ENCODE peak calls at places on chromosomes 12 and 14, in eight cellular contexts. One of them, this sample, is unnamed.

GRCh38 chr12:106144847-106145246 is 6.1 kb upstream of the NUAK1 start:
- DNase-seq in NCI-H774: no peak
- DNase-seq in D341Med: no peak
- DNase-seq in HTR-8/SVneo: no peak
- DNase-seq in neural crest cell: no peak
- DNase-seq in activated effector memory CD4-positive, alpha-beta T cell treated with anti-CD3 and anti-CD28 coated beads, Interleukin-2, amount 50 U/mL, for 16 hours: no peak
- DNase-seq in activated gamma-delta T cell treated with Interleukin-2 at 50 U/mL for 16 hours: no peak
- DNase-seq in brain microvascular endothelial cell: peak
- DNase-seq in this sample: no peak

GRCh38 chr14:35140718-35141581 is 18.6 kb downstream of the PRORP start:
- DNase-seq in brain microvascular endothelial cell: no peak
- DNase-seq in neural crest cell: no peak
- DNase-seq in NCI-H774: peak
- DNase-seq in D341Med: no peak
- DNase-seq in activated effector memory CD4-positive, alpha-beta T cell treated with anti-CD3 and anti-CD28 coated beads, Interleukin-2, amount 50 U/mL, for 16 hours: no peak
- DNase-seq in HTR-8/SVneo: peak
- DNase-seq in activated gamma-delta T cell treated with Interleukin-2 at 50 U/mL for 16 hours: no peak
- DNase-seq in this sample: no peak

GRCh38 chr12:94516985-94517384 is 57.3 kb upstream of the CEP83 start:
- DNase-seq in activated gamma-delta T cell treated with Interleukin-2 at 50 U/mL for 16 hours: no peak
- DNase-seq in brain microvascular endothelial cell: peak
- DNase-seq in HTR-8/SVneo: no peak
- DNase-seq in activated effector memory CD4-positive, alpha-beta T cell treated with anti-CD3 and anti-CD28 coated beads, Interleukin-2, amount 50 U/mL, for 16 hours: no peak
- DNase-seq in NCI-H774: no peak
- DNase-seq in D341Med: no peak
- DNase-seq in neural crest cell: no peak
- DNase-seq in this sample: no peak

GRCh38 chr12:132478845-132479244 is 11.1 kb upstream of the FBRSL1 start:
- DNase-seq in activated gamma-delta T cell treated with Interleukin-2 at 50 U/mL for 16 hours: no peak
- DNase-seq in activated effector memory CD4-positive, alpha-beta T cell treated with anti-CD3 and anti-CD28 coated beads, Interleukin-2, amount 50 U/mL, for 16 hours: no peak
- DNase-seq in D341Med: no peak
- DNase-seq in NCI-H774: no peak
- DNase-seq in brain microvascular endothelial cell: no peak
- DNase-seq in HTR-8/SVneo: no peak
- DNase-seq in neural crest cell: no peak
- DNase-seq in this sample: no peak

GRCh38 chr14:21092147-21093011 is 6.1 kb downstream of the ZNF219 start:
- DNase-seq in activated gamma-delta T cell treated with Interleukin-2 at 50 U/mL for 16 hours: peak
- DNase-seq in activated effector memory CD4-positive, alpha-beta T cell treated with anti-CD3 and anti-CD28 coated beads, Interleukin-2, amount 50 U/mL, for 16 hours: peak
- DNase-seq in NCI-H774: no peak
- DNase-seq in HTR-8/SVneo: peak
- DNase-seq in neural crest cell: peak
- DNase-seq in D341Med: peak
- DNase-seq in brain microvascular endothelial cell: peak
- DNase-seq in this sample: peak

GRCh38 chr12:45981075-45981837 is 9.1 kb downstream of the SCAF11 start:
- DNase-seq in HTR-8/SVneo: no peak
- DNase-seq in NCI-H774: no peak
- DNase-seq in activated effector memory CD4-positive, alpha-beta T cell treated with anti-CD3 and anti-CD28 coated beads, Interleukin-2, amount 50 U/mL, for 16 hours: no peak
- DNase-seq in neural crest cell: no peak
- DNase-seq in brain microvascular endothelial cell: no peak
- DNase-seq in D341Med: no peak
- DNase-seq in activated gamma-delta T cell treated with Interleukin-2 at 50 U/mL for 16 hours: no peak
- DNase-seq in this sample: no peak

GRCh38 chr12:124928095-124928911 is 13.9 kb upstream of the UBC start:
- DNase-seq in brain microvascular endothelial cell: peak
- DNase-seq in HTR-8/SVneo: peak
- DNase-seq in neural crest cell: no peak
- DNase-seq in activated effector memory CD4-positive, alpha-beta T cell treated with anti-CD3 and anti-CD28 coated beads, Interleukin-2, amount 50 U/mL, for 16 hours: peak
- DNase-seq in NCI-H774: no peak
- DNase-seq in D341Med: no peak
- DNase-seq in activated gamma-delta T cell treated with Interleukin-2 at 50 U/mL for 16 hours: no peak
- DNase-seq in this sample: peak

GRCh38 chr12:40105515-40106201 is at the start of gene SLC2A13:
- DNase-seq in NCI-H774: peak
- DNase-seq in neural crest cell: peak
- DNase-seq in activated effector memory CD4-positive, alpha-beta T cell treated with anti-CD3 and anti-CD28 coated beads, Interleukin-2, amount 50 U/mL, for 16 hours: peak
- DNase-seq in HTR-8/SVneo: peak
- DNase-seq in activated gamma-delta T cell treated with Interleukin-2 at 50 U/mL for 16 hours: peak
- DNase-seq in brain microvascular endothelial cell: peak
- DNase-seq in D341Med: peak
- DNase-seq in this sample: no peak

GRCh38 chr14:65208548-65208947 is 106.2 kb upstream of the MAX start:
- DNase-seq in activated gamma-delta T cell treated with Interleukin-2 at 50 U/mL for 16 hours: no peak
- DNase-seq in D341Med: no peak
- DNase-seq in HTR-8/SVneo: no peak
- DNase-seq in activated effector memory CD4-positive, alpha-beta T cell treated with anti-CD3 and anti-CD28 coated beads, Interleukin-2, amount 50 U/mL, for 16 hours: no peak
- DNase-seq in NCI-H774: no peak
- DNase-seq in neural crest cell: no peak
- DNase-seq in brain microvascular endothelial cell: no peak
- DNase-seq in this sample: no peak

GRCh38 chr12:46256942-46257341 is 11.9 kb downstream of the SLC38A1 start:
- DNase-seq in brain microvascular endothelial cell: no peak
- DNase-seq in D341Med: no peak
- DNase-seq in HTR-8/SVneo: no peak
- DNase-seq in NCI-H774: no peak
- DNase-seq in neural crest cell: no peak
- DNase-seq in activated gamma-delta T cell treated with Interleukin-2 at 50 U/mL for 16 hours: no peak
- DNase-seq in activated effector memory CD4-positive, alpha-beta T cell treated with anti-CD3 and anti-CD28 coated beads, Interleukin-2, amount 50 U/mL, for 16 hours: no peak
- DNase-seq in this sample: no peak

GRCh38 chr14:101916816-101917412 is 47.5 kb upstream of the DYNC1H1 start:
- DNase-seq in NCI-H774: no peak
- DNase-seq in D341Med: no peak
- DNase-seq in brain microvascular endothelial cell: no peak
- DNase-seq in neural crest cell: no peak
- DNase-seq in activated effector memory CD4-positive, alpha-beta T cell treated with anti-CD3 and anti-CD28 coated beads, Interleukin-2, amount 50 U/mL, for 16 hours: peak
- DNase-seq in activated gamma-delta T cell treated with Interleukin-2 at 50 U/mL for 16 hours: no peak
- DNase-seq in HTR-8/SVneo: no peak
- DNase-seq in this sample: no peak

GRCh38 chr12:12461923-12462315 is 100.7 kb downstream of the DUSP16 start:
- DNase-seq in activated effector memory CD4-positive, alpha-beta T cell treated with anti-CD3 and anti-CD28 coated beads, Interleukin-2, amount 50 U/mL, for 16 hours: peak
- DNase-seq in NCI-H774: no peak
- DNase-seq in HTR-8/SVneo: no peak
- DNase-seq in brain microvascular endothelial cell: no peak
- DNase-seq in D341Med: no peak
- DNase-seq in neural crest cell: no peak
- DNase-seq in activated gamma-delta T cell treated with Interleukin-2 at 50 U/mL for 16 hours: no peak
- DNase-seq in this sample: no peak

GRCh38 chr12:54527631-54527929 is 21.8 kb upstream of the PDE1B start:
- DNase-seq in neural crest cell: no peak
- DNase-seq in D341Med: no peak
- DNase-seq in HTR-8/SVneo: no peak
- DNase-seq in activated gamma-delta T cell treated with Interleukin-2 at 50 U/mL for 16 hours: no peak
- DNase-seq in activated effector memory CD4-positive, alpha-beta T cell treated with anti-CD3 and anti-CD28 coated beads, Interleukin-2, amount 50 U/mL, for 16 hours: no peak
- DNase-seq in brain microvascular endothelial cell: no peak
- DNase-seq in NCI-H774: no peak
- DNase-seq in this sample: no peak

GRCh38 chr12:2678416-2678815 is 116.4 kb upstream of the FKBP4 start:
- DNase-seq in neural crest cell: no peak
- DNase-seq in HTR-8/SVneo: no peak
- DNase-seq in brain microvascular endothelial cell: no peak
- DNase-seq in activated gamma-delta T cell treated with Interleukin-2 at 50 U/mL for 16 hours: no peak
- DNase-seq in NCI-H774: no peak
- DNase-seq in D341Med: no peak
- DNase-seq in activated effector memory CD4-positive, alpha-beta T cell treated with anti-CD3 and anti-CD28 coated beads, Interleukin-2, amount 50 U/mL, for 16 hours: no peak
- DNase-seq in this sample: no peak

GRCh38 chr12:71694099-71694820 is 8.4 kb downstream of the TMEM19 start:
- DNase-seq in HTR-8/SVneo: no peak
- DNase-seq in activated gamma-delta T cell treated with Interleukin-2 at 50 U/mL for 16 hours: no peak
- DNase-seq in NCI-H774: no peak
- DNase-seq in activated effector memory CD4-positive, alpha-beta T cell treated with anti-CD3 and anti-CD28 coated beads, Interleukin-2, amount 50 U/mL, for 16 hours: no peak
- DNase-seq in D341Med: peak
- DNase-seq in neural crest cell: no peak
- DNase-seq in brain microvascular endothelial cell: no peak
- DNase-seq in this sample: no peak

GRCh38 chr14:35044939-35045797 is 904 bp upstream of the FAM177A1 start:
- DNase-seq in brain microvascular endothelial cell: peak
- DNase-seq in D341Med: no peak
- DNase-seq in HTR-8/SVneo: peak
- DNase-seq in activated gamma-delta T cell treated with Interleukin-2 at 50 U/mL for 16 hours: no peak
- DNase-seq in neural crest cell: no peak
- DNase-seq in NCI-H774: no peak
- DNase-seq in activated effector memory CD4-positive, alpha-beta T cell treated with anti-CD3 and anti-CD28 coated beads, Interleukin-2, amount 50 U/mL, for 16 hours: no peak
- DNase-seq in this sample: no peak

GRCh38 chr12:117352883-117353282 is 8.5 kb downstream of the NOS1 start:
- DNase-seq in activated effector memory CD4-positive, alpha-beta T cell treated with anti-CD3 and anti-CD28 coated beads, Interleukin-2, amount 50 U/mL, for 16 hours: no peak
- DNase-seq in NCI-H774: no peak
- DNase-seq in D341Med: no peak
- DNase-seq in HTR-8/SVneo: no peak
- DNase-seq in activated gamma-delta T cell treated with Interleukin-2 at 50 U/mL for 16 hours: no peak
- DNase-seq in brain microvascular endothelial cell: no peak
- DNase-seq in neural crest cell: no peak
- DNase-seq in this sample: no peak

This sample was measured in PC-9.